ENCODE peak calls at places on chromosome 10, in five cellular contexts. G is GM12865, W is amniotic stem cell, V is HS-5, Z is G401. C is an unnamed sample.

GRCh38 chr10:3264178-3264867 is 91.7 kb upstream of the PITRM1 start:
- DNase-seq in G (no peak), W (no peak), V (no peak), Z (no peak), C (no peak)

GRCh38 chr10:7857259-7857658 is 39.0 kb downstream of the TAF3 start:
- DNase-seq in G (no peak), W (no peak), V (no peak), Z (no peak), C (no peak)

GRCh38 chr10:21264271-21264670 is 261.2 kb downstream of the SKIDA1 start:
- DNase-seq in G (no peak), W (no peak), V (no peak), Z (no peak), C (no peak)

GRCh38 chr10:3057946-3058345 is 9.4 kb upstream of the PFKP start:
- DNase-seq in G (no peak), W (no peak), V (no peak), Z (no peak), C (no peak)

GRCh38 chr10:48400129-48400849 is 93.8 kb downstream of the MAPK8 start:
- DNase-seq in G (no peak), W (peak), V (no peak), Z (peak), C (no peak)

GRCh38 chr10:128056303-128057050 is 69.7 kb downstream of the MKI67 start:
- DNase-seq in G (no peak), W (no peak), V (no peak), Z (no peak), C (no peak)

GRCh38 chr10:100982916-100983830 is 4.1 kb downstream of the MRPL43 start:
- DNase-seq in G (no peak), W (no peak), V (no peak), Z (peak), C (no peak)

GRCh38 chr10:58143944-58144343 is 123.8 kb downstream of the IPMK start:
- DNase-seq in G (no peak), W (no peak), V (no peak), Z (no peak), C (no peak)

GRCh38 chr10:119207713-119208552 is 562 bp downstream of the GRK5 start:
- DNase-seq in G (peak), W (no peak), V (no peak), Z (peak), C (no peak)

GRCh38 chr10:60172363-60172990 is 217.2 kb downstream of the ANK3 start:
- DNase-seq in G (no peak), W (no peak), V (no peak), Z (no peak), C (no peak)

GRCh38 chr10:4828005-4828404 is 2.0 kb downstream of the AKR1E2 start:
- DNase-seq in G (no peak), W (no peak), V (no peak), Z (no peak), C (no peak)

GRCh38 chr10:9222917-9223316 is 1168.4 kb downstream of the GATA3 start:
- DNase-seq in G (no peak), W (no peak), V (no peak), Z (no peak), C (peak)

GRCh38 chr10:52027055-52027454 is 287.0 kb upstream of the DKK1 start:
- DNase-seq in G (no peak), W (no peak), V (no peak), Z (no peak), C (no peak)

GRCh38 chr10:72126184-72126871 is 38.0 kb upstream of the SPOCK2 start:
- DNase-seq in G (peak), W (no peak), V (no peak), Z (peak), C (peak)

GRCh38 chr10:87093461-87094372 is 926 bp downstream of the GLUD1 start:
- DNase-seq in G (peak), W (no peak), V (no peak), Z (peak), C (no peak)

GRCh38 chr10:50472914-50473313 is 150.8 kb downstream of the SGMS1 start:
- DNase-seq in G (no peak), W (no peak), V (no peak), Z (no peak), C (no peak)

GRCh38 chr10:102310356-102311024 is 65.2 kb downstream of the GBF1 start:
- DNase-seq in G (no peak), W (peak), V (no peak), Z (no peak), C (no peak)

GRCh38 chr10:127694580-127695193 is 42.3 kb upstream of the FOXI2 start:
- DNase-seq in G (peak), W (no peak), V (no peak), Z (peak), C (no peak)

GRCh38 chr10:123986736-123987135 is 95.1 kb upstream of the CPXM2 start:
- DNase-seq in G (no peak), W (no peak), V (no peak), Z (no peak), C (no peak)

GRCh38 chr10:102508506-102508905 is 4.7 kb downstream of the SUFU start:
- DNase-seq in G (no peak), W (no peak), V (no peak), Z (no peak), C (no peak)

GRCh38 chr10:83765711-83766110 is 373.6 kb upstream of the GHITM start:
- DNase-seq in G (no peak), W (no peak), V (no peak), Z (no peak), C (no peak)

GRCh38 chr10:4546500-4546899 is 279.5 kb upstream of the AKR1E2 start:
- DNase-seq in G (no peak), W (no peak), V (no peak), Z (no peak), C (no peak)

GRCh38 chr10:3229815-3230214 is 57.2 kb upstream of the PITRM1 start:
- DNase-seq in G (no peak), W (no peak), V (no peak), Z (no peak), C (no peak)

GRCh38 chr10:17387861-17388503 is 66.4 kb downstream of the ST8SIA6 start:
- DNase-seq in G (no peak), W (no peak), V (no peak), Z (no peak), C (no peak)

GRCh38 chr10:1372212-1372611 is 316.0 kb downstream of the WDR37 start:
- DNase-seq in G (no peak), W (no peak), V (no peak), Z (no peak), C (no peak)

GRCh38 chr10:89283988-89284475 is 17.8 kb upstream of the IFIT2 start:
- DNase-seq in G (no peak), W (peak), V (no peak), Z (peak), C (peak)

GRCh38 chr10:86077271-86077670 is 289.3 kb downstream of the GRID1 start:
- DNase-seq in G (no peak), W (no peak), V (no peak), Z (no peak), C (no peak)

GRCh38 chr10:16909271-16909767 is 92.1 kb upstream of the RSU1 start:
- DNase-seq in G (no peak), W (no peak), V (no peak), Z (no peak), C (no peak)

GRCh38 chr10:78741541-78741940 is 327.2 kb upstream of the ZMIZ1 start:
- DNase-seq in G (no peak), W (no peak), V (no peak), Z (no peak), C (peak)

GRCh38 chr10:25059990-25060389 is 43.6 kb downstream of the THNSL1 start:
- DNase-seq in G (no peak), W (peak), V (peak), Z (no peak), C (peak)

GRCh38 chr10:65234261-65234660 is 1691.6 kb upstream of the LRRTM3 start:
- DNase-seq in G (no peak), W (no peak), V (peak), Z (no peak), C (no peak)

GRCh38 chr10:87761892-87762291 is 56.1 kb downstream of the ATAD1 start:
- DNase-seq in G (peak), W (no peak), V (no peak), Z (no peak), C (peak)

GRCh38 chr10:23439920-23440875 is 1.3 kb downstream of the OTUD1 start:
- DNase-seq in G (peak), W (no peak), V (no peak), Z (peak), C (no peak)

GRCh38 chr10:116796469-116796868 is 52.8 kb upstream of the ENO4 start:
- DNase-seq in G (no peak), W (no peak), V (no peak), Z (no peak), C (no peak)

GRCh38 chr10:132364594-132364970 is 32.4 kb upstream of the PWWP2B start:
- DNase-seq in G (peak), W (no peak), V (no peak), Z (no peak), C (no peak)

GRCh38 chr10:126770809-126771208 is 100.3 kb upstream of the C10orf90 start:
- DNase-seq in G (no peak), W (no peak), V (no peak), Z (no peak), C (no peak)

GRCh38 chr10:95443636-95444035 is 117.5 kb downstream of the SORBS1 start:
- DNase-seq in G (no peak), W (no peak), V (no peak), Z (no peak), C (no peak)

GRCh38 chr10:71368639-71369038 is 28.1 kb upstream of the CDH23 start:
- DNase-seq in G (peak), W (no peak), V (no peak), Z (no peak), C (no peak)

GRCh38 chr10:67618116-67618515 is 77.9 kb downstream of the CTNNA3 start:
- DNase-seq in G (no peak), W (peak), V (no peak), Z (no peak), C (no peak)

C was measured in fibroblast of the conjunctiva.